ENCODE peak calls at places on chromosomes 13 and 19, in eight cellular contexts. A is Caco-2, P is mammary epithelial cell, Z is progenitor cell of endocrine pancreas, W is fibroblast of pulmonary artery, H is esophagus muscularis mucosa, Q is cardiac fibroblast, R is nephron progenitor cell. I is an unnamed sample.

GRCh38 chr19:46861691-46862503 is 1.1 kb downstream of the ARHGAP35 start:
- DNase-seq in P (peak), A (no peak), R (peak), Q (peak), Z (no peak), W (no peak), H (no peak), I (no peak)

GRCh38 chr19:35710784-35711723 is 6.7 kb downstream of the ZBTB32 start:
- DNase-seq in A (no peak), Z (no peak), Q (no peak), W (no peak), R (no peak), H (no peak), P (no peak), I (no peak)

GRCh38 chr19:48196933-48197665 is 26.6 kb downstream of the ZSWIM9 start:
- DNase-seq in Z (no peak), W (peak), P (no peak), A (no peak), H (no peak), Q (peak), R (no peak), I (no peak)

GRCh38 chr19:16588089-16588823 is 16.0 kb upstream of the SLC35E1 start:
- DNase-seq in A (no peak), H (no peak), P (peak), Q (peak), R (no peak), W (peak), Z (no peak), I (no peak)

GRCh38 chr19:50460161-50460765 is 16.0 kb upstream of the EMC10 start:
- DNase-seq in W (peak), H (no peak), R (no peak), Q (peak), Z (no peak), P (no peak), A (peak), I (no peak)

GRCh38 chr13:108609353-108609752 is 20.1 kb upstream of the MYO16 start:
- DNase-seq in W (peak), H (no peak), P (peak), Q (peak), Z (no peak), R (no peak), A (no peak), I (no peak)

GRCh38 chr19:3809881-3810707 is 23.9 kb upstream of the MATK start:
- DNase-seq in W (no peak), H (no peak), A (no peak), R (no peak), Q (no peak), Z (no peak), P (no peak), I (no peak)

GRCh38 chr19:16473875-16474397 is 2.2 kb upstream of the EPS15L1 start:
- DNase-seq in R (no peak), P (no peak), Q (peak), A (no peak), W (no peak), Z (no peak), H (no peak), I (no peak)

GRCh38 chr19:12224676-12225075 is 61.8 kb downstream of the ZNF136 start:
- DNase-seq in H (no peak), W (no peak), Z (no peak), Q (no peak), A (no peak), P (no peak), R (no peak), I (no peak)

GRCh38 chr13:74767031-74767430 is 632.8 kb upstream of the KLF12 start:
- DNase-seq in P (peak), H (no peak), Q (peak), Z (no peak), W (peak), A (no peak), R (no peak), I (no peak)

GRCh38 chr13:98959299-98959698 is 18.6 kb downstream of the DOCK9 start:
- DNase-seq in Q (no peak), R (no peak), W (no peak), A (no peak), Z (no peak), H (no peak), P (no peak), I (no peak)

GRCh38 chr13:114119196-114119595 is 13.2 kb downstream of the RASA3 start:
- DNase-seq in P (peak), Z (no peak), A (no peak), W (peak), H (no peak), R (peak), Q (peak), I (peak)

GRCh38 chr13:114068723-114069322 is 63.6 kb downstream of the RASA3 start:
- DNase-seq in H (no peak), Q (peak), A (no peak), W (peak), Z (no peak), R (peak), P (no peak), I (no peak)

GRCh38 chr19:10565028-10565566 is 713 bp downstream of the KRI1 start:
- DNase-seq in Z (peak), A (peak), H (no peak), R (peak), W (peak), Q (peak), P (no peak), I (peak)

GRCh38 chr13:95896302-95896701 is 156.9 kb downstream of the UGGT2 start:
- DNase-seq in P (no peak), H (no peak), Z (no peak), A (no peak), W (peak), Q (peak), R (no peak), I (no peak)

GRCh38 chr13:47109028-47109427 is 212.2 kb upstream of the HTR2A start:
- DNase-seq in Q (no peak), Z (no peak), W (no peak), P (peak), A (no peak), H (no peak), R (no peak), I (no peak)

GRCh38 chr13:50635504-50635903 is 208.0 kb downstream of the DLEU7 start:
- DNase-seq in H (no peak), P (peak), Z (no peak), W (peak), A (no peak), Q (peak), R (no peak), I (no peak)

GRCh38 chr13:31355001-31355400 is 155.2 kb downstream of the B3GLCT start:
- DNase-seq in Q (no peak), Z (no peak), A (no peak), R (no peak), H (no peak), P (no peak), W (no peak), I (no peak)

GRCh38 chr13:36395280-36395679 is 37.0 kb upstream of the CCNA1 start:
- DNase-seq in A (no peak), W (peak), H (no peak), P (peak), Z (no peak), Q (peak), R (no peak), I (no peak)

GRCh38 chr19:3375221-3376088 is 9.1 kb downstream of the NFIC start:
- DNase-seq in H (peak), A (no peak), Z (no peak), Q (peak), P (no peak), R (no peak), W (peak), I (no peak)

GRCh38 chr13:59690857-59691500 is 472.7 kb downstream of the DIAPH3 start:
- DNase-seq in Z (no peak), Q (no peak), R (no peak), P (no peak), W (no peak), H (no peak), A (peak), I (no peak)

GRCh38 chr19:12333162-12334159 is at the start of gene ZNF563:
- DNase-seq in A (peak), Z (peak), W (peak), H (peak), Q (peak), R (peak), P (peak), I (peak)

GRCh38 chr19:53906211-53907192 is 2.6 kb upstream of the CACNG7 start:
- DNase-seq in R (peak), P (no peak), Q (peak), H (no peak), A (peak), Z (peak), W (peak), I (peak)

GRCh38 chr19:53907193-53907581 is 1.9 kb upstream of the CACNG7 start:
- DNase-seq in R (no peak), W (no peak), Q (no peak), A (no peak), P (no peak), Z (no peak), H (no peak), I (peak)

GRCh38 chr19:53908106-53908932 is 759 bp upstream of the CACNG7 start:
- DNase-seq in P (peak), R (peak), W (peak), Q (peak), H (no peak), Z (no peak), A (no peak), I (peak)

GRCh38 chr19:53908933-53909415 is at the start of gene CACNG7:
- DNase-seq in Z (no peak), Q (peak), P (no peak), W (peak), H (no peak), A (no peak), R (peak), I (peak)

GRCh38 chr19:53907690-53908089 is 1.4 kb upstream of the CACNG7 start:
- DNase-seq in H (no peak), A (no peak), R (no peak), Z (no peak), Q (no peak), W (no peak), P (no peak), I (no peak)
- TF ChIP-seq CTCF in H (no peak), A (no peak), R (no peak), Z (no peak), Q (no peak), W (no peak), P (no peak), I (no peak)

GRCh38 chr19:33217881-33218280 is 7.8 kb downstream of the SLC7A10 start:
- DNase-seq in P (no peak), A (no peak), R (no peak), Z (no peak), H (no peak), W (no peak), Q (no peak), I (no peak)

GRCh38 chr19:33219261-33219812 is 6.3 kb downstream of the SLC7A10 start:
- DNase-seq in Q (peak), P (peak), Z (no peak), W (no peak), R (no peak), H (no peak), A (peak), I (no peak)

GRCh38 chr19:33215438-33216197 is 10.0 kb downstream of the SLC7A10 start:
- DNase-seq in Z (no peak), Q (no peak), W (no peak), A (no peak), H (no peak), P (no peak), R (no peak), I (no peak)

GRCh38 chr19:33214621-33215020 is 11.0 kb downstream of the SLC7A10 start:
- DNase-seq in W (peak), Z (no peak), P (peak), H (no peak), R (peak), Q (peak), A (peak), I (peak)

DNA sequence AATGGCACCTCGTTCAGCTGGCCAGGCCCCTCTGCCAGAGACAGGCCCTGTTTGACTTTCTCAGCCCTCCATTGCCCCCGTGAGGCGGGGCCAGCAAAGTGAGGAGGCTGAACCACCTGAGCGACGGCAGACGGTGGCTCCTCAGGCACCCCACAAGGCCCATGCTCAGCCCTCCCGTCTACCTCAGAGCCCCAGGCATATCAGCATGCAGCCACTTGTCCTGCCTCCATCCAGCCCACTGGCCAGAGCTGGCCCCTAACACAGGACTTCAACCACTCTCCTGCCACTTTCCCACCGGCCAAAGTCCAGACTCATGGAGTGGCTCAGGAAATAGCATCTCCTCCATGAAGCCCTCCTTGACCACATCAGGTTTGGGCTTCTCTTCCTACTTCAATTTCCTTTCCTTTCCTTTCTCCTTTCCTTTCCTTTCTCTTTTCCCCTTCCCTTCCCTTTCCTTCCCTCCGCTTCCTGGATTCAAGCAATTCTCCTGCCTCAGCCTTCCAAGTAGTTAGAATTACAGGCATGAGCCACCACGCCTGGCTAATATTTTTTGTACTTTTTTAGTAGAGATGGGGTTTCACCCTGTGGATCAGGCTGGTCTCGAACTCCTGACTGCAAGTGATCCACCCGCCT is 9.3 kb downstream of the SLC7A10 start:
- DNase-seq in Z (no peak), W (no peak), P (no peak), H (no peak), R (no peak), Q (no peak), A (no peak), I (no peak)
- TF ChIP-seq CTCF in Z (no peak), W (no peak), P (no peak), H (no peak), R (no peak), Q (no peak), A (no peak), I (no peak)

DNA sequence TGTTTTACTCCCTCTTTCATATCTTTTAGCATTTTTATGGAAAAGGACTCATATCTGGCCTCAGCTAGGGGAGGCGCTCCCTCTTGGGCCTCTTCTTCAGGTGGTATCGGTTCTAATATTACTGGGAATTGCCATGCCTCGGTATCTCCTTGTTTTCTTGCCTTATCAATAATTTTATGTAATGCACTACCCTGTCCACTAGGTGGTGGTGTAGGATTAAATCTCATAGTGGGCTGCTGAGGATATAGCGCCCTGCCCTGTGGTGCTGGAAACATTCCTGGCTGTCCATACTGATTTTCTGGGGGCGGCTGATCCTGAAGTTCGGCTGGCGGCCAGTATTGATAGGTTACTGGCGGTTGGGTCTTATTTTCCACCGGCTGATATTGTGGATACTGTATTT is 35.8 kb downstream of the ZNF420 start:
- DNase-seq in P (no peak), A (no peak), Q (no peak), H (no peak), R (no peak), W (no peak), Z (no peak), I (no peak)
- TF ChIP-seq CTCF in P (no peak), A (peak), Q (peak), H (no peak), R (no peak), W (no peak), Z (no peak), I (peak)

GRCh38 chr13:106382569-106382968 is 152.9 kb downstream of the EFNB2 start:
- DNase-seq in W (no peak), A (no peak), Q (no peak), P (no peak), H (no peak), Z (no peak), R (no peak), I (no peak)
- TF ChIP-seq CTCF in W (no peak), A (no peak), Q (no peak), P (no peak), H (no peak), Z (no peak), R (no peak), I (no peak)

GRCh38 chr13:23180711-23181110 is at the start of gene SGCG:
- DNase-seq in H (no peak), Q (no peak), P (no peak), R (no peak), A (no peak), Z (no peak), W (no peak), I (no peak)

GRCh38 chr13:23175920-23176319 is 4.9 kb upstream of the SGCG start:
- DNase-seq in H (no peak), Z (no peak), W (peak), A (no peak), P (no peak), Q (peak), R (no peak), I (no peak)
- TF ChIP-seq CTCF in H (peak), Z (peak), W (peak), A (peak), P (peak), Q (peak), R (peak), I (peak)

DNA sequence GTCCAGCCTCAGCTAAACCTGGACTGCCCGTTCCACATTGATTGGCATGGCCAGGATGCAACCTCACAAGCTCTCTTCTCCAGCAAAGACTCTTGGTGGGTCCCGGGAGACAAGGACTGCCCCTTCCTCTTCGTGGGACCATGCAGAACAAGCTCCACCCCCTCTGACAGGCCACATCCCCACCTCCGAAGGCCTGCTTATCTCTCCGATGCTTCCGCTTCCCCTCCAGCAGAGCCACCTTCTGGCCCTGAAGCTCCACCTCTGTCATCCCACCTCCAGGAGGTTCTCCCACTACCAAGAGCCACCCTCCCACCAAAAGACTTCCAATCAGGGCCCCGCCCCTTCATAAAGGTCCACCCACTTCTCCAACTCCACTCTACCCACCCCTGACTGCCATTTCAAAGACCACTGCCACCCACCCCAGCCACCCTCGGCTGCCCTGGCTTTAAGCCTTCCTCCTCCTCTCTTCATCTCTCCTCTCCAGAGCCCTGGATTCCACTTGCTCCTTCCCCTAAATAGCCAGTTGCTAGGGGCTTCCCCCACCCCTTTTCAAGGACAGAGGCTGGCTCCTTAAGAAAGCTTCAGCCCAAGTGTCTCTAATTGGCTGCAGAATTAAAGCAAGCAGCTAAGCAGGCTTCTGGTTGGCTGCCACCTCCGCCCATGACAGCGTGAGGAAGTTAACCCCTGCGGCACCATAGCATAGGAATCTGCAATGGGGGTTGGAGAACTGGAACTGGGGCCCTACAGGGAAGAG is 9.9 kb downstream of the LRFN1 start:
- DNase-seq in P (no peak), H (no peak), Z (no peak), R (no peak), A (peak), W (no peak), Q (peak), I (peak)
- TF ChIP-seq CTCF in P (no peak), H (no peak), Z (no peak), R (no peak), A (no peak), W (no peak), Q (no peak), I (no peak)

GRCh38 chr19:40567750-40568494 is 8.8 kb upstream of the SHKBP1 start:
- DNase-seq in P (no peak), A (no peak), Z (no peak), W (no peak), R (peak), H (no peak), Q (no peak), I (peak)

GRCh38 chr19:40571005-40571318 is 5.7 kb upstream of the SHKBP1 start:
- DNase-seq in A (no peak), H (no peak), W (no peak), Q (no peak), P (no peak), Z (no peak), R (no peak), I (no peak)

GRCh38 chr19:40571831-40572495 is 4.7 kb upstream of the SHKBP1 start:
- DNase-seq in Q (no peak), Z (no peak), H (no peak), A (no peak), P (no peak), W (no peak), R (no peak), I (no peak)

GRCh38 chr19:40567040-40567749 is 9.5 kb upstream of the SHKBP1 start:
- DNase-seq in Z (no peak), H (no peak), W (no peak), P (no peak), Q (no peak), R (peak), A (no peak), I (peak)

DNA sequence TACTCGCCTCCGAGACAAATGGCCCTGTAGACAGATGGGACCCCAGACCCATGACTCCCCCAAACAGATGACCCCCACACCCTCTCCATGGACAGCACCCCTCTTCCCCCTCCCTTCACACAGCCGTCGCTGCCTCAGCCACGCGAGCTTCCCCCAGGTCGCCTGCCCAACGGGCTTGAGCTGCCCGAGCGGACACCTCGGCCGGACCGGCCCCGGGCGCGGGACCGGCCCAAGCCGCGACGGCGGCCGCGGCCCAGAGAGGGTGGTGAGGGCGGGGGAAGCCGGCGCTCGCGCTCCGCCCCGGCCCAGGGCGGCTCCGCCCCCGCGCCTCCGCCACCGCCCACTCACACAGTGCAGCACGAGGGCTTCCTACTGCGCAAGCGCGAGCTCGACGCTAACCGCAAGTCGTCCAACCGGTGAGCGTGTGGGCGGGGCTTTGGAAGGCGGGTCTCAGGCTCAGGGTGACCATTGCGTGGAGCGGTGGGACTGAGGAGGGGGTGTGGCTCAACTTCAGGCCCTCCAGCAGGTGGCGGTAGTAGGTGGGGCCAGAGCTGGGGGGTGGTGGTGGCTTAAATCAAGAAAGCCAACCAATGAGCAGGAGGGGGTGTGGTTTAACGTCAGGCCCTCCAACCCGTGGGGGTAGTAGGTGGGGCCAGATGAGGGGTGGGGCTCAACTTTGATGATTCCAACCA is 6.2 kb upstream of the SHKBP1 start:
- DNase-seq in W (peak), A (peak), Q (peak), P (peak), R (peak), Z (peak), H (peak), I (peak)
- TF ChIP-seq CTCF in W (no peak), A (no peak), Q (peak), P (peak), R (no peak), Z (no peak), H (no peak), I (peak)